ENCODE peak calls at places on chromosome 15, in nine cellular contexts. Q, J, G, M, E, L, V, D and N are unnamed samples.
A peak's percentile ranks its signal among the peaks of the same experiment; 100 is the strongest.

GRCh38 chr15:38254065-38254883 is 1.6 kb downstream of the SPRED1 start:
- DNase-seq in Q (no peak), J (peak; percentile 31), G (no peak), M (peak; percentile 57), E (no peak), L (no peak), V (peak; percentile 83), D (no peak), N (peak; percentile 60)

GRCh38 chr15:92111756-92112155 is 258.2 kb downstream of the SLCO3A1 start:
- DNase-seq in Q (no peak), J (no peak), G (no peak), M (no peak), E (no peak), L (no peak), V (no peak), D (no peak), N (no peak)

GRCh38 chr15:74829500-74829899 is 3.1 kb downstream of the CPLX3 start:
- DNase-seq in Q (no peak), J (no peak), G (no peak), M (no peak), E (no peak), L (no peak), V (no peak), D (no peak), N (no peak)

GRCh38 chr15:30903497-30904187 is at the start of gene FAN1:
- DNase-seq in Q (peak; percentile 69), J (peak; percentile 95), G (peak; percentile 88), M (peak; percentile 86), E (peak; percentile 48), L (peak; percentile 87), V (peak; percentile 84), D (peak; percentile 92), N (peak; percentile 73)

GRCh38 chr15:39887832-39888231 is 32.2 kb downstream of the GPR176 start:
- DNase-seq in Q (no peak), J (no peak), G (no peak), M (peak; percentile 53), E (no peak), L (no peak), V (peak; percentile 65), D (no peak), N (no peak)

GRCh38 chr15:40927497-40928346 is 1.4 kb upstream of the DLL4 start:
- DNase-seq in Q (no peak), J (peak; percentile 82), G (no peak), M (no peak), E (no peak), L (no peak), V (no peak), D (no peak), N (no peak)

GRCh38 chr15:91021516-91022074 is 799 bp downstream of the VPS33B start:
- DNase-seq in Q (no peak), J (no peak), G (no peak), M (peak; percentile 46), E (no peak), L (no peak), V (peak; percentile 11), D (no peak), N (no peak)

GRCh38 chr15:95451891-95452290 is 878.6 kb upstream of the NR2F2 start:
- DNase-seq in Q (no peak), J (no peak), G (no peak), M (no peak), E (no peak), L (no peak), V (no peak), D (no peak), N (no peak)

GRCh38 chr15:48084759-48085420 is 35.9 kb upstream of the SLC24A5 start:
- DNase-seq in Q (no peak), J (peak; percentile 50), G (no peak), M (peak; percentile 25), E (no peak), L (no peak), V (peak; percentile 84), D (peak; percentile 32), N (no peak)

DNA sequence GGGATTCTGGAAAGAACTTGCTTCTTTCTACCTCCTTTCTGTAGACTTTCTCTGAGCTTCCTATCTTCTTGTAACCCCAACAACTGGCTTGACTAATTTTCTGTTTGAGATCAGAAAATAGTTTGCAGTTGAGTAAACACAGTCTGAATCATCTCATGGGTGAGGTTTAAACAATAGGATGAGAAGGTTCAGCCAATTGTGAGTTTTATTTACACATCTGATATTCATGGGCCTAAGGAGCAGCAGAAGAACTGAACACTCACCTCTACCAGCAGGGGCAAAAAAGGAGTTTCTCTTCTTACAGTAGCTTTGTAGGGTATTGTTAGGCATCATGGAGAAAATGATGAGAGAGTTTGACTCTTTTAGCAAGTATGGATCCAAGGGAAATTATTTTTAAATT is 54.2 kb downstream of the DTWD1 start:
- DNase-seq in Q (no peak), J (no peak), G (no peak), M (peak; percentile 88), E (no peak), L (no peak), V (peak; percentile 72), D (no peak), N (no peak)
- TF ChIP-seq CTCF in Q (no peak), J (no peak), G (no peak), M (peak; percentile 67), E (no peak), L (no peak), V (peak; percentile 43), D (no peak), N (no peak)

DNA sequence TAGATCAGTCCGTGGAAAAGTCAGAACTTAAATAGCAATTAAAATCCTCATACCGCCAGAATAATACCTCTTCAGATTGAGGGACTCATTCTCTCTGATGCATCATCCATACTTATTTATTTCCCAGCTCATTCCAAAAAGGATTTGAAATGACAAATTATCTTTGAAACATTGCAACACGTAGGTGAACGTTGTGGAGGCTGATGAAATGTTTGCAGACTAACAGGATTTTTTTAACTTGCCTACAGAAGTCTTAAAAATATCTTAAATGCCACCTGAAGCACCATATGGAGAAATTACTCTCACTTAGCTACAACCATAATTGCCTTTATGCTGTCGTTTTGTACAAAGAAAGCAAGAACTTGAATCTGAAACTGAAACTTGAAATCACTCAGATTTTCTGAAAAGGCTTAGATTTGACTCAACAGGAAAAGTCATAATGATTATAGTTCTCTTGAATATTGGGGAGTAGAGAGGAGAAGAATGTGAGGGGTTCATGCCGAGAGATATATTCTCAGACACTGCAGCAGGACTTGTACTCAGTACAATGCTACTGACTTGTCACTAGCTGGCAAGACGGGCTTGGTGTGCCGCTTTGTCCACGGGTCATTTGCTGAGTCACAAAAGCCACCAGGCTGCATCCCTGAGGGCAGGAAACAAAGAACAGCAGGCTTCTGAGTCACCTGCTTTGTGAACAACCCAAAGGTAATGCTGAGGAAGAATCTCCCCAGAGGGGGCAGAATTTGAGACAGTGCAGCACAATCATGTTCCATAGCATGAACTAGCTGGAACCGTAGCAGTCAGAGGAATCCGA is 7.1 kb upstream of the FMN1 start:
- DNase-seq in Q (peak; percentile 18), J (peak; percentile 82), G (no peak), M (peak; percentile 77), E (peak; percentile 27), L (peak; percentile 64), V (peak; percentile 28), D (peak; percentile 45), N (no peak)
- TF ChIP-seq CTCF in Q (no peak), J (peak; percentile 48), G (no peak), M (peak; percentile 50), E (no peak), L (no peak), V (peak; percentile 37), D (peak; percentile 1), N (no peak)

DNA sequence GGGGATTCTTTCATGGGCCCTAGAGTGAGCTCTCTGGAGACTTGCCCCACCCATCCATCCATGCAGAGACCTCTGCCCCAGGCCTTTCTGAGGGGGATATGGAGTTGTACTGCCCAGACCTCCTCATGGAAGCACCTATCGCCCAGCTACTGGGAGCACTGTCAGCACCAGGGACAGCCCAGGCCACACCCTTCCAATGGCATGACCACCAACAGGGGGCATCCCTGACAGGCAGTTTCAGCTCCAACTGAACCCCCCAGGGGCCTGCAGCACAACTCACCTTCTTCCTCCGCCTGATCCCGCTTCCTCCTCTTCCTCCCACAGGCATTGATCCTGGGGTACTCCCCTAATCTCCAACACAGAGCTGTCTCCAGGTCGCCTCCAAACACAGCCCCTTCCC is 21.8 kb downstream of the MRPS11 start:
- DNase-seq in Q (no peak), J (no peak), G (no peak), M (no peak), E (no peak), L (no peak), V (no peak), D (no peak), N (no peak)
- TF ChIP-seq CTCF in Q (no peak), J (peak; percentile 53), G (no peak), M (peak; percentile 41), E (no peak), L (no peak), V (peak; percentile 11), D (no peak), N (no peak)

GRCh38 chr15:26867199-26868007 is 541 bp downstream of the GABRA5 start:
- DNase-seq in Q (no peak), J (peak; percentile 29), G (no peak), M (no peak), E (no peak), L (no peak), V (no peak), D (no peak), N (no peak)

GRCh38 chr15:26864664-26865191 is 2.1 kb upstream of the GABRA5 start:
- DNase-seq in Q (no peak), J (peak; percentile 56), G (no peak), M (peak; percentile 45), E (no peak), L (no peak), V (peak; percentile 61), D (no peak), N (no peak)

GRCh38 chr15:26869628-26870027 is 2.8 kb downstream of the GABRA5 start:
- DNase-seq in Q (no peak), J (no peak), G (no peak), M (no peak), E (no peak), L (no peak), V (no peak), D (no peak), N (no peak)

GRCh38 chr15:26868029-26868685 is 1.3 kb downstream of the GABRA5 start:
- DNase-seq in Q (no peak), J (no peak), G (no peak), M (no peak), E (no peak), L (no peak), V (no peak), D (no peak), N (no peak)

DNA sequence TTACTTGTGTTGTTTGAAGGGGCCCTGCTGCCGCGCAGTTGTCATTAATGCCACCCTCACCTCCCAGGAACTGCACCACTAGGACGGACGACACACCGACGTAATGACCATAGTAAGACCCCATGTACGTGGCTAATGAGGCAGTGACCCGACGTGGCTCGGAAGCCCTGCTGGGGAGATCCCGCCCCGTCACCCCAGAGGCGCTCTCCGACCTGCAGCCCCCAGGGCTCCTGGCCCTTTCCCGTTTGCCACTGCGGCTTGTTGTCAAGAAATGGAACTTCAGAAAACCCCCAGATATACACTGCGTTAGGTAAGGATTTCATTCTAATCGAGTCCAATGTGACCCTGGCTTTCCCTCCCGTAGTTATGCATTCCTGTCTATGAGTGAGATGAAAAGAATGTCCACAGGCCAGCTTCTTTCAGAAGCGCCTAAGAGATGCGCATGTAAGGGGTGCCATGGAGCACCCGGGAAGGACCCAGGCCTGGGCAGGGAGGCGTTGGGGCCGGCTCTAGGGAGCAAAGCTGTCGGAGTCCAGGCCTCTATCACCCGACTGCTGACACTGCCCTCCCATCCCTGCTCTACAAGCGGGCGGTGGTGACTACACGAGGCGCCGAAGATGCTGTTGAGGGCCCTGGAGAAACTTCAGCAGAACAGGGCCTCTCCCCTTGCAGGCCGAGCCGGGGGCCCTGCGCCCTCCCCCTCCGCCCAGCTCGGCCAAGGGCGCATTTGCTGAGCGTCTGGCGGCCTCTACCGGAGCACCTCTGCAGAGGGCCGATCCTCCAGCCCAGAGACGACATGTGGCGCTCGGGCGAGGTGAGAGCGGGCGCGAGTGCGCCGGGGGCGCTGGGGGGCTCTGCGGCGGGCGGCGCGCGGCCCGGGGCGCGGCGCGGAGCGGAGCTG is at the start of gene GABRA5:
- DNase-seq in Q (no peak), J (peak; percentile 76), G (no peak), M (peak; percentile 30), E (no peak), L (no peak), V (peak; percentile 35), D (no peak), N (no peak)
- TF ChIP-seq CTCF in Q (no peak), J (peak; percentile 83), G (no peak), M (peak; percentile 40), E (no peak), L (no peak), V (no peak), D (no peak), N (no peak)